ENCODE peak calls at places on chromosomes 7 and 10, in four cellular contexts. One of them, this sample, is unnamed.

GRCh38 chr7:64602518-64602917 is 39.6 kb upstream of the ZNF680 start:
- DNase-seq in mucosa of gallbladder: no peak
- DNase-seq in Right ventricle myocardium superior: no peak
- DNase-seq in right lobe of liver: no peak
- DNase-seq in this sample: no peak

GRCh38 chr10:53458007-53458406 is 685.4 kb upstream of the MBL2 start:
- DNase-seq in Right ventricle myocardium superior: no peak
- DNase-seq in right lobe of liver: no peak
- DNase-seq in mucosa of gallbladder: no peak
- DNase-seq in this sample: no peak

GRCh38 chr10:4685904-4686643 is 139.9 kb upstream of the AKR1E2 start:
- DNase-seq in mucosa of gallbladder: no peak
- DNase-seq in Right ventricle myocardium superior: no peak
- DNase-seq in right lobe of liver: no peak
- DNase-seq in this sample: no peak

GRCh38 chr7:110253083-110253482 is 837.8 kb upstream of the LRRN3 start:
- DNase-seq in right lobe of liver: no peak
- DNase-seq in mucosa of gallbladder: no peak
- DNase-seq in Right ventricle myocardium superior: no peak
- DNase-seq in this sample: no peak

GRCh38 chr7:27873981-27874957 is 134.3 kb downstream of the TAX1BP1 start:
- DNase-seq in right lobe of liver: peak
- DNase-seq in mucosa of gallbladder: peak
- DNase-seq in Right ventricle myocardium superior: peak
- DNase-seq in this sample: no peak

GRCh38 chr7:93014410-93014809 is 103.4 kb downstream of the SAMD9 start:
- DNase-seq in mucosa of gallbladder: peak
- DNase-seq in Right ventricle myocardium superior: no peak
- DNase-seq in right lobe of liver: no peak
- DNase-seq in this sample: no peak

GRCh38 chr10:79058899-79059771 is 9.6 kb upstream of the ZMIZ1 start:
- DNase-seq in Right ventricle myocardium superior: no peak
- DNase-seq in mucosa of gallbladder: peak
- DNase-seq in right lobe of liver: peak
- DNase-seq in this sample: peak

GRCh38 chr10:101693701-101694055 is 1.3 kb downstream of the FBXW4 start:
- DNase-seq in mucosa of gallbladder: no peak
- DNase-seq in right lobe of liver: no peak
- DNase-seq in Right ventricle myocardium superior: no peak
- DNase-seq in this sample: no peak

GRCh38 chr10:123755061-123755460 is 88.9 kb downstream of the GPR26 start:
- DNase-seq in Right ventricle myocardium superior: no peak
- DNase-seq in right lobe of liver: no peak
- DNase-seq in mucosa of gallbladder: no peak
- DNase-seq in this sample: no peak

GRCh38 chr7:41881313-41882130 is 178.6 kb upstream of the INHBA start:
- DNase-seq in Right ventricle myocardium superior: peak
- DNase-seq in right lobe of liver: peak
- DNase-seq in mucosa of gallbladder: peak
- DNase-seq in this sample: no peak

GRCh38 chr7:116810267-116811116 is 51.9 kb upstream of the CAPZA2 start:
- DNase-seq in mucosa of gallbladder: no peak
- DNase-seq in Right ventricle myocardium superior: no peak
- DNase-seq in right lobe of liver: no peak
- DNase-seq in this sample: no peak

GRCh38 chr10:69088471-69088769 is 517 bp downstream of the SRGN start:
- DNase-seq in mucosa of gallbladder: no peak
- DNase-seq in Right ventricle myocardium superior: no peak
- DNase-seq in right lobe of liver: no peak
- DNase-seq in this sample: no peak

GRCh38 chr10:91976324-91977051 is 52.9 kb downstream of the BTAF1 start:
- DNase-seq in mucosa of gallbladder: no peak
- DNase-seq in right lobe of liver: no peak
- DNase-seq in Right ventricle myocardium superior: no peak
- DNase-seq in this sample: no peak

GRCh38 chr7:2723138-2723850 is 35.3 kb downstream of the AMZ1 start:
- DNase-seq in right lobe of liver: no peak
- DNase-seq in mucosa of gallbladder: no peak
- DNase-seq in Right ventricle myocardium superior: peak
- DNase-seq in this sample: peak

GRCh38 chr7:139200382-139200781 is 30.7 kb upstream of the UBN2 start:
- DNase-seq in right lobe of liver: no peak
- DNase-seq in Right ventricle myocardium superior: no peak
- DNase-seq in mucosa of gallbladder: no peak
- DNase-seq in this sample: no peak

GRCh38 chr10:13706604-13707003 is 119.8 kb downstream of the PRPF18 start:
- DNase-seq in right lobe of liver: no peak
- DNase-seq in Right ventricle myocardium superior: no peak
- DNase-seq in mucosa of gallbladder: no peak
- DNase-seq in this sample: no peak

GRCh38 chr7:136009488-136010079 is 32.4 kb upstream of the MTPN start:
- DNase-seq in right lobe of liver: no peak
- DNase-seq in mucosa of gallbladder: no peak
- DNase-seq in Right ventricle myocardium superior: no peak
- DNase-seq in this sample: no peak

GRCh38 chr10:132960071-132960472 is 17.7 kb upstream of the CFAP46 start:
- DNase-seq in right lobe of liver: peak
- DNase-seq in mucosa of gallbladder: no peak
- DNase-seq in Right ventricle myocardium superior: no peak
- DNase-seq in this sample: no peak

GRCh38 chr7:127571741-127572505 is 13.5 kb downstream of the GCC1 start:
- DNase-seq in right lobe of liver: no peak
- DNase-seq in Right ventricle myocardium superior: no peak
- DNase-seq in mucosa of gallbladder: no peak
- DNase-seq in this sample: no peak

GRCh38 chr7:44637788-44638594 is 31.6 kb downstream of the OGDH start:
- DNase-seq in right lobe of liver: no peak
- DNase-seq in mucosa of gallbladder: no peak
- DNase-seq in Right ventricle myocardium superior: peak
- DNase-seq in this sample: peak

GRCh38 chr7:80499350-80499955 is 12.4 kb downstream of the GNAT3 start:
- DNase-seq in right lobe of liver: peak
- DNase-seq in Right ventricle myocardium superior: no peak
- DNase-seq in mucosa of gallbladder: peak
- DNase-seq in this sample: peak

GRCh38 chr10:33039167-33039566 is 81.1 kb upstream of the ITGB1 start:
- DNase-seq in Right ventricle myocardium superior: no peak
- DNase-seq in mucosa of gallbladder: no peak
- DNase-seq in right lobe of liver: no peak
- DNase-seq in this sample: no peak

GRCh38 chr7:141358376-141358775 is 192.8 kb upstream of the AGK start:
- DNase-seq in mucosa of gallbladder: no peak
- DNase-seq in Right ventricle myocardium superior: no peak
- DNase-seq in right lobe of liver: no peak
- DNase-seq in this sample: no peak

GRCh38 chr10:24008164-24009066 is 200.5 kb upstream of the KIAA1217 start:
- DNase-seq in right lobe of liver: no peak
- DNase-seq in Right ventricle myocardium superior: no peak
- DNase-seq in mucosa of gallbladder: no peak
- DNase-seq in this sample: no peak

This sample was measured in left cardiac atrium.